ENCODE peak calls at places on chromosome 17, in nine cellular contexts. One of them, this sample, is unnamed.

GRCh38 chr17:78596871-78597635 is 19.9 kb upstream of the DNAH17 start:
- DNase-seq in PC-9: peak
- DNase-seq in substantia nigra: no peak
- DNase-seq in AG08395: no peak
- DNase-seq in heart right ventricle: no peak
- DNase-seq in mucosa of descending colon: no peak
- DNase-seq in germinal center: no peak
- DNase-seq in thoracic aorta: no peak
- DNase-seq in CD8-positive, alpha-beta memory T cell: no peak
- DNase-seq in this sample: no peak

GRCh38 chr17:31802502-31802901 is 56.5 kb downstream of the COPRS start:
- DNase-seq in PC-9: no peak
- DNase-seq in substantia nigra: no peak
- DNase-seq in AG08395: no peak
- DNase-seq in heart right ventricle: peak
- DNase-seq in mucosa of descending colon: peak
- DNase-seq in germinal center: peak
- DNase-seq in thoracic aorta: no peak
- DNase-seq in CD8-positive, alpha-beta memory T cell: no peak
- DNase-seq in this sample: no peak

GRCh38 chr17:14330492-14330920 is 29.6 kb downstream of the HS3ST3B1 start:
- DNase-seq in PC-9: no peak
- DNase-seq in substantia nigra: no peak
- DNase-seq in AG08395: peak
- DNase-seq in heart right ventricle: no peak
- DNase-seq in mucosa of descending colon: no peak
- DNase-seq in germinal center: no peak
- DNase-seq in thoracic aorta: no peak
- DNase-seq in CD8-positive, alpha-beta memory T cell: no peak
- DNase-seq in this sample: no peak

GRCh38 chr17:65131946-65132345 is 5.2 kb upstream of the RGS9 start:
- DNase-seq in PC-9: no peak
- DNase-seq in substantia nigra: no peak
- DNase-seq in AG08395: peak
- DNase-seq in heart right ventricle: no peak
- DNase-seq in mucosa of descending colon: no peak
- DNase-seq in germinal center: no peak
- DNase-seq in thoracic aorta: no peak
- DNase-seq in CD8-positive, alpha-beta memory T cell: no peak
- DNase-seq in this sample: no peak

GRCh38 chr17:67982686-67983085 is 13.6 kb downstream of the C17orf58 start:
- DNase-seq in PC-9: no peak
- DNase-seq in substantia nigra: no peak
- DNase-seq in AG08395: no peak
- DNase-seq in heart right ventricle: no peak
- DNase-seq in mucosa of descending colon: no peak
- DNase-seq in germinal center: no peak
- DNase-seq in thoracic aorta: no peak
- DNase-seq in CD8-positive, alpha-beta memory T cell: no peak
- DNase-seq in this sample: no peak

GRCh38 chr17:63740464-63741181 is 976 bp downstream of the STRADA start:
- DNase-seq in PC-9: no peak
- DNase-seq in substantia nigra: no peak
- DNase-seq in AG08395: peak
- DNase-seq in heart right ventricle: no peak
- DNase-seq in mucosa of descending colon: no peak
- DNase-seq in germinal center: peak
- DNase-seq in thoracic aorta: no peak
- DNase-seq in CD8-positive, alpha-beta memory T cell: peak
- DNase-seq in this sample: no peak

GRCh38 chr17:14107889-14108288 is 38.6 kb downstream of the COX10 start:
- DNase-seq in PC-9: no peak
- DNase-seq in substantia nigra: no peak
- DNase-seq in AG08395: no peak
- DNase-seq in heart right ventricle: no peak
- DNase-seq in mucosa of descending colon: no peak
- DNase-seq in germinal center: no peak
- DNase-seq in thoracic aorta: no peak
- DNase-seq in CD8-positive, alpha-beta memory T cell: no peak
- DNase-seq in this sample: no peak

GRCh38 chr17:28724500-28725165 is 1.4 kb downstream of the TLCD1 start:
- DNase-seq in PC-9: no peak
- DNase-seq in substantia nigra: no peak
- DNase-seq in AG08395: no peak
- DNase-seq in heart right ventricle: no peak
- DNase-seq in mucosa of descending colon: peak
- DNase-seq in germinal center: peak
- DNase-seq in thoracic aorta: no peak
- DNase-seq in CD8-positive, alpha-beta memory T cell: no peak
- DNase-seq in this sample: no peak

GRCh38 chr17:60554377-60554788 is 28.3 kb upstream of the APPBP2 start:
- DNase-seq in PC-9: peak
- DNase-seq in substantia nigra: no peak
- DNase-seq in AG08395: no peak
- DNase-seq in heart right ventricle: no peak
- DNase-seq in mucosa of descending colon: no peak
- DNase-seq in germinal center: no peak
- DNase-seq in thoracic aorta: no peak
- DNase-seq in CD8-positive, alpha-beta memory T cell: no peak
- DNase-seq in this sample: peak

GRCh38 chr17:46264456-46265198 is 30.3 kb upstream of the LRRC37A start:
- DNase-seq in PC-9: peak
- DNase-seq in substantia nigra: no peak
- DNase-seq in AG08395: peak
- DNase-seq in heart right ventricle: no peak
- DNase-seq in mucosa of descending colon: peak
- DNase-seq in germinal center: no peak
- DNase-seq in thoracic aorta: no peak
- DNase-seq in CD8-positive, alpha-beta memory T cell: peak
- DNase-seq in this sample: no peak

GRCh38 chr17:8161289-8162231 is 1.2 kb downstream of the VAMP2 start:
- DNase-seq in PC-9: no peak
- DNase-seq in substantia nigra: no peak
- DNase-seq in AG08395: no peak
- DNase-seq in heart right ventricle: no peak
- DNase-seq in mucosa of descending colon: no peak
- DNase-seq in germinal center: no peak
- DNase-seq in thoracic aorta: no peak
- DNase-seq in CD8-positive, alpha-beta memory T cell: peak
- DNase-seq in this sample: peak

GRCh38 chr17:77128895-77129567 is 11.7 kb upstream of the SEC14L1 start:
- DNase-seq in PC-9: no peak
- DNase-seq in substantia nigra: no peak
- DNase-seq in AG08395: no peak
- DNase-seq in heart right ventricle: no peak
- DNase-seq in mucosa of descending colon: no peak
- DNase-seq in germinal center: no peak
- DNase-seq in thoracic aorta: no peak
- DNase-seq in CD8-positive, alpha-beta memory T cell: no peak
- DNase-seq in this sample: no peak

This sample was measured in adrenal gland.